ENCODE peak calls at places on chromosomes 2 and 18, in eight cellular contexts. G is bronchial epithelial cell; H is CD8-positive, alpha-beta T cell; D is posterior cingulate gyrus; B is HT1080; M is NCI-H1105 treated with DMSO at 0.1 percent for 48 hours; F is tibial artery; X is ELR. Y is an unnamed sample.

GRCh38 chr18:48408727-48409590 is at the start of gene ZBTB7C:
- DNase-seq in G (no peak), H (no peak), D (peak), B (no peak), M (peak), F (peak), X (peak), Y (peak)

GRCh38 chr2:54579682-54580349 is 123.7 kb downstream of the SPTBN1 start:
- DNase-seq in G (no peak), H (peak), D (no peak), B (no peak), M (no peak), F (no peak), X (no peak), Y (peak)

GRCh38 chr2:205903549-205904129 is 182.3 kb downstream of the INO80D start:
- DNase-seq in G (peak), H (no peak), D (no peak), B (peak), M (no peak), F (no peak), X (peak), Y (peak)

GRCh38 chr2:143030127-143030526 is 99.1 kb upstream of the ARHGAP15 start:
- DNase-seq in G (no peak), H (no peak), D (no peak), B (no peak), M (no peak), F (no peak), X (no peak), Y (no peak)

GRCh38 chr2:145652992-145653545 is 1133.2 kb upstream of the ZEB2 start:
- DNase-seq in G (peak), H (no peak), D (no peak), B (peak), M (no peak), F (no peak), X (peak), Y (no peak)

GRCh38 chr2:85396531-85397470 is 13.4 kb downstream of the CAPG start:
- DNase-seq in G (no peak), H (no peak), D (no peak), B (no peak), M (no peak), F (no peak), X (no peak), Y (no peak)

GRCh38 chr2:51247252-51247651 is 215.3 kb upstream of the NRXN1 start:
- DNase-seq in G (no peak), H (no peak), D (no peak), B (peak), M (no peak), F (no peak), X (no peak), Y (no peak)

GRCh38 chr2:42928692-42929576 is 136.6 kb upstream of the HAAO start:
- DNase-seq in G (peak), H (no peak), D (no peak), B (no peak), M (no peak), F (no peak), X (peak), Y (peak)

GRCh38 chr2:140457483-140457882 is 1673.3 kb downstream of the LRP1B start:
- DNase-seq in G (no peak), H (no peak), D (no peak), B (no peak), M (peak), F (no peak), X (no peak), Y (peak)

GRCh38 chr2:206443735-206444527 is 599 bp downstream of the ADAM23 start:
- DNase-seq in G (no peak), H (no peak), D (peak), B (no peak), M (peak), F (no peak), X (peak), Y (peak)

GRCh38 chr2:168801961-168802824 is at the start of gene NOSTRIN:
- DNase-seq in G (peak), H (no peak), D (no peak), B (no peak), M (no peak), F (no peak), X (no peak), Y (no peak)

GRCh38 chr2:240948905-240949790 is 43.0 kb downstream of the CROCC2 start:
- DNase-seq in G (no peak), H (no peak), D (no peak), B (no peak), M (no peak), F (peak), X (no peak), Y (peak)